ENCODE peak calls at places on chromosome 10, in five cellular contexts. I is activated CD8-positive, alpha-beta memory T cell treated with anti-CD3 and anti-CD28 coated beads, Interleukin-2, amount 50 U/mL, for 48 hours; R is right lobe of liver; M is psoas muscle; L is stimulated activated CD4-positive, alpha-beta T cell treated with anti-CD3 and anti-CD28 coated beads, TNF-alpha, amount 100 ng/mL, for 24 hours. O is an unnamed sample.

GRCh38 chr10:79155301-79156081 is 86.7 kb downstream of the ZMIZ1 start:
- DNase-seq in I (no peak), R (no peak), M (peak; percentile 63), L (no peak), O (no peak)

GRCh38 chr10:74947781-74948401 is 121.5 kb downstream of the KAT6B start:
- DNase-seq in I (no peak), R (no peak), M (no peak), L (no peak), O (no peak)

GRCh38 chr10:4941540-4942330 is 21.5 kb upstream of the AKR1C1 start:
- DNase-seq in I (no peak), R (peak; percentile 60), M (no peak), L (no peak), O (no peak)

GRCh38 chr10:52486840-52487611 is 172.9 kb downstream of the DKK1 start:
- DNase-seq in I (no peak), R (no peak), M (no peak), L (no peak), O (no peak)

GRCh38 chr10:44293306-44293778 is 91.6 kb downstream of the CXCL12 start:
- DNase-seq in I (no peak), R (no peak), M (no peak), L (no peak), O (no peak)

GRCh38 chr10:26937371-26937770 is 76.6 kb upstream of the ABI1 start:
- DNase-seq in I (no peak), R (no peak), M (no peak), L (no peak), O (no peak)

GRCh38 chr10:32955299-32955772 is 2.7 kb downstream of the ITGB1 start:
- DNase-seq in I (no peak), R (no peak), M (no peak), L (no peak), O (no peak)

GRCh38 chr10:127043312-127043711 is 138.1 kb downstream of the DOCK1 start:
- DNase-seq in I (no peak), R (no peak), M (no peak), L (no peak), O (no peak)

GRCh38 chr10:117610321-117610720 is 67.8 kb downstream of the EMX2 start:
- DNase-seq in I (no peak), R (no peak), M (no peak), L (no peak), O (no peak)

GRCh38 chr10:127694580-127695193 is 42.3 kb upstream of the FOXI2 start:
- DNase-seq in I (peak; percentile 79), R (no peak), M (no peak), L (peak; percentile 37), O (peak; percentile 61)